ENCODE peak calls at places on chromosome 20, in six cellular contexts. L is ovary, K is tibial nerve, U is HepG2, I is A549, Z is esophagus muscularis mucosa. F is an unnamed sample.
A peak's percentile ranks its signal among the peaks of the same experiment; 100 is the strongest.

GRCh38 chr20:61705909-61706308 is 359.8 kb downstream of the TAF4 start:
- DNase-seq in Z (no peak), L (no peak), I (no peak), K (no peak), U (no peak), F (no peak)

GRCh38 chr20:17796096-17796563 is 96.4 kb downstream of the BANF2 start:
- DNase-seq in K (peak; percentile 74), I (no peak), U (peak; percentile 82), L (peak; percentile 37), Z (no peak), F (peak; percentile 35)

GRCh38 chr20:26276811-26277210 is 580.2 kb upstream of the ZNF337 start:
- DNase-seq in U (no peak), L (no peak), Z (no peak), K (no peak), I (no peak), F (no peak)

GRCh38 chr20:19847383-19847782 is 89.3 kb downstream of the RIN2 start:
- DNase-seq in I (no peak), L (no peak), Z (no peak), K (no peak), U (no peak), F (no peak)

GRCh38 chr20:34709836-34710567 is 5.9 kb downstream of the TP53INP2 start:
- DNase-seq in U (no peak), I (no peak), Z (no peak), L (no peak), K (no peak), F (peak; percentile 83)

GRCh38 chr20:20217626-20218025 is 150.3 kb upstream of the INSM1 start:
- DNase-seq in Z (no peak), I (no peak), U (no peak), K (no peak), L (no peak), F (no peak)

GRCh38 chr20:40632346-40632976 is 56.6 kb downstream of the MAFB start:
- DNase-seq in U (no peak), L (no peak), Z (peak; percentile 86), K (no peak), I (no peak), F (no peak)

GRCh38 chr20:43191946-43192847 is 2.5 kb upstream of the PTPRT start:
- DNase-seq in U (peak; percentile 16), I (peak; percentile 27), K (no peak), Z (no peak), L (no peak), F (no peak)

GRCh38 chr20:17281478-17281877 is 54.6 kb downstream of the PCSK2 start:
- DNase-seq in U (peak; percentile 64), Z (no peak), I (peak; percentile 44), L (no peak), K (no peak), F (no peak)

GRCh38 chr20:2314759-2315439 is 19.1 kb downstream of the TGM3 start:
- DNase-seq in U (no peak), I (peak; percentile 35), L (no peak), K (peak; percentile 45), Z (no peak), F (no peak)

GRCh38 chr20:46683939-46684750 is 5.1 kb downstream of the TP53RK start:
- DNase-seq in I (no peak), L (peak; percentile 65), K (peak; percentile 32), Z (no peak), U (no peak), F (peak; percentile 67)

GRCh38 chr20:3409417-3409816 is 1.9 kb upstream of the DNAAF9 start:
- DNase-seq in I (no peak), K (no peak), Z (no peak), L (peak; percentile 29), U (no peak), F (no peak)

GRCh38 chr20:53828673-53829085 is 235.0 kb upstream of the ZNF217 start:
- DNase-seq in I (peak; percentile 84), K (peak; percentile 35), U (no peak), L (no peak), Z (no peak), F (no peak)

GRCh38 chr20:41279546-41280225 is 37.8 kb downstream of the ZHX3 start:
- DNase-seq in K (no peak), Z (no peak), U (no peak), L (no peak), I (no peak), F (no peak)

GRCh38 chr20:3084283-3084985 is at the start of gene AVP:
- DNase-seq in K (no peak), U (no peak), I (no peak), Z (no peak), L (no peak), F (no peak)

GRCh38 chr20:341682-342081 is 5.2 kb upstream of the NRSN2 start:
- DNase-seq in K (no peak), U (peak; percentile 74), L (no peak), I (peak; percentile 95), Z (no peak), F (no peak)

GRCh38 chr20:37276494-37277252 is 12.8 kb upstream of the MANBAL start:
- DNase-seq in L (peak; percentile 84), Z (no peak), U (peak; percentile 49), I (peak; percentile 51), K (peak; percentile 36), F (peak; percentile 59)

GRCh38 chr20:8473459-8473858 is 341.4 kb downstream of the PLCB1 start:
- DNase-seq in K (no peak), U (no peak), I (no peak), L (no peak), Z (no peak), F (no peak)

GRCh38 chr20:41245086-41245707 is 72.3 kb downstream of the ZHX3 start:
- DNase-seq in Z (no peak), L (no peak), U (peak; percentile 15), I (no peak), K (no peak), F (no peak)

GRCh38 chr20:10581823-10582222 is 92.0 kb downstream of the JAG1 start:
- DNase-seq in I (no peak), L (no peak), U (peak; percentile 56), Z (no peak), K (no peak), F (no peak)

GRCh38 chr20:10247440-10247839 is 28.8 kb downstream of the SNAP25 start:
- DNase-seq in I (no peak), Z (no peak), U (no peak), K (no peak), L (no peak), F (no peak)

GRCh38 chr20:57076202-57076651 is 190.2 kb downstream of the BMP7 start:
- DNase-seq in Z (no peak), U (peak; percentile 31), I (peak; percentile 36), L (no peak), K (no peak), F (no peak)

GRCh38 chr20:25197173-25197869 is 1.8 kb downstream of the ENTPD6 start:
- DNase-seq in K (no peak), I (no peak), Z (peak; percentile 85), L (no peak), U (no peak), F (no peak)

GRCh38 chr20:53161473-53161872 is 189.3 kb downstream of the TSHZ2 start:
- DNase-seq in L (no peak), Z (peak; percentile 5), U (no peak), I (no peak), K (no peak), F (no peak)

GRCh38 chr20:44911264-44911921 is 1.5 kb downstream of the PABPC1L start:
- DNase-seq in U (peak; percentile 96), K (peak; percentile 18), L (peak; percentile 31), I (peak; percentile 88), Z (no peak), F (peak; percentile 67)
- TF ChIP-seq EP300 in U (no peak), K (no peak), L (no peak), I (no peak), Z (no peak), F (no peak)

DNA sequence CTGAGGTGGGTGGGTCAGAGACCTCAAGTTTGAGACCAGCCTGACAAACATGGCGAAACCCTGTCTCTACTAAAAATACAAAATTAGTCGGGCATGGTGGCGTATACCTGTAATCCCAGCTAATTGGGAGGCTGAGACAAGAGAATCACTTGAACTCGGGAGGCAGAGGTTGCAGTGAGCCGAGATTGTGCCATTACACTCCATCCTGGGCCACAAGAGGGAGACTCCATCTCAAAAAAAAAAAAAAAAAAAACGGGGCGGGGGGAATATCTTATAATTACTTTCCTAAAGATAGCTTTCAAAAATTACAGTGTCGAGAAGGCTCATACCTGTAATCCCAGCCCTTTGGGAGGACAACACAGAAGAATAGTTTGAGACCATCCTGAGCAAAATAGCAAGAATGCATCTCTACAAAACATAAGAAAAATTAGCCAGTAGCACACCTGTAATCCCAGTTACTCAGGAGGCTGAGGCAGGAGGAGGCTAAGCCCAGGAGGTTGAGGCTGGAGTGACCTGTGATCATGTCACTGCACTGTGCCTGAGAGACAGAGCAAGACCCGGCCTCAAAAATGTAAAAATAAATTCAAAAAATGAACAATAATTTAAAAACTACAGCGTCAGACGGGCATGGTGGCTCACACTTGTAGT is 25.8 kb downstream of the CBFA2T2 start:
- DNase-seq in K (no peak), I (peak; percentile 25), L (no peak), Z (no peak), U (peak; percentile 27), F (no peak)
- TF ChIP-seq CTCF in K (no peak), I (peak; percentile 38), L (no peak), Z (peak; percentile 22), U (peak; percentile 56), F (peak; percentile 5)

DNA sequence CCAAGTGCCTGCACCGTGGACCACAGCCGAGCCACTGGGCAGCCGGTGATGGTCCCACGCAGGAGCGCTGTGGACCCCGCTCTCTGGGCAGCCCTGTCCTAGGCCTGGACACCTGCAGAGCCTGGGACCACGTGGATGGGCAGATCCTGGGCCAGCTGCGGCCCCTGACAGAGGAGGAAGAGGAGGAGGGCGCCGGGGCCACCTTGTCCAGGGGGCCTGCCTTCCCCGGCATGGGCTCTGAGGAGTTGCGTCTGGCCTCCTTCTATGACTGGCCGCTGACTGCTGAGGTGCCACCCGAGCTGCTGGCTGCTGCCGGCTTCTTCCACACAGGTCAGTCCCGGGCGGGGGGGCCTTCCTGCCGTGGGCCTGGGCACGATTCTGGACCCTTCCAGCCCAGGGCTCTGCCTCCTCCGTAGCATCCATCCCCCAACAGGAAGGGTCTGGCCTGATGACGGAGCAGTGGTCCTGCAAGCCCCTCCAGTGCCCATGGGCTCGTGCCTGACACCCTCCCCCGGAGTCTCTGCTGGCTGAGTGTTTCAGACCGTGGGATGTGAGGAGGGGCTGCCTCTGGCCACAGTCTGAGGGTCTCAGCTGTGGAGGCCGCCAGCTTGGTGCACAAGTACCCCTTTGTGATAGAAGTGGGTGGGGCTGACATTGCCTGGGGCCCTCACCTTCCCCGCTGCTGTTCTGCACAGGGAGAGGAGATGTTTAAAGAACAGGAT is 572 bp downstream of the BIRC7 start:
- DNase-seq in I (no peak), U (no peak), L (no peak), K (no peak), Z (no peak), F (no peak)
- TF ChIP-seq EP300 in I (no peak), U (no peak), L (no peak), K (no peak), Z (no peak), F (no peak)

GRCh38 chr20:23260181-23260840 is 90.3 kb upstream of the NXT1 start:
- DNase-seq in Z (peak; percentile 79), L (no peak), U (no peak), K (no peak), I (no peak), F (no peak)

GRCh38 chr20:23258747-23259121 is 91.9 kb upstream of the NXT1 start:
- DNase-seq in L (no peak), K (no peak), U (no peak), Z (peak; percentile 81), I (no peak), F (no peak)

GRCh38 chr20:23255658-23256385 is 94.8 kb upstream of the NXT1 start:
- DNase-seq in L (no peak), I (no peak), Z (peak; percentile 80), K (no peak), U (no peak), F (no peak)

GRCh38 chr20:23257106-23257761 is 93.4 kb upstream of the NXT1 start:
- DNase-seq in Z (peak; percentile 78), U (no peak), L (no peak), I (no peak), K (no peak), F (no peak)

GRCh38 chr20:23257848-23258746 is 92.5 kb upstream of the NXT1 start:
- DNase-seq in U (no peak), L (no peak), I (no peak), K (no peak), Z (peak; percentile 78), F (no peak)
- TF ChIP-seq CTCF in U (no peak), L (no peak), I (no peak), K (no peak), Z (no peak), F (no peak)

F was measured in stomach.